ENCODE peak calls at places on chromosome 14, in ten cellular contexts. T is right lobe of liver, N is progenitor cell of endocrine pancreas, O is IMR-90, D is BE2C, R is mucosa of descending colon, C is foreskin fibroblast, L is brain microvascular endothelial cell, H is breast epithelium, W is AG09309. J is an unnamed sample.
A peak's percentile ranks its signal among the peaks of the same experiment; 100 is the strongest.

GRCh38 chr14:25518347-25518746 is 468.4 kb upstream of the STXBP6 start:
- DNase-seq in T (no peak), N (no peak), O (no peak), D (no peak), R (no peak), C (no peak), L (no peak), H (no peak), W (no peak), J (no peak)

GRCh38 chr14:74495356-74495755 is 1.8 kb downstream of the ISCA2 start:
- DNase-seq in T (no peak), N (no peak), O (no peak), D (no peak), R (no peak), C (no peak), L (no peak), H (no peak), W (no peak), J (no peak)

GRCh38 chr14:84493779-84494178 is 1036.2 kb upstream of the FLRT2 start:
- DNase-seq in T (no peak), N (no peak), O (no peak), D (no peak), R (no peak), C (no peak), L (peak; percentile 29), H (no peak), W (no peak), J (no peak)

GRCh38 chr14:54440870-54441868 is at the start of gene CNIH1:
- DNase-seq in T (peak; percentile 94), N (peak; percentile 95), O (peak; percentile 89), D (peak; percentile 94), R (peak; percentile 94), C (peak; percentile 88), L (peak; percentile 75), H (peak; percentile 91), W (peak; percentile 70), J (peak; percentile 97)

GRCh38 chr14:101933209-101933608 is 31.2 kb upstream of the DYNC1H1 start:
- DNase-seq in T (no peak), N (no peak), O (no peak), D (no peak), R (no peak), C (no peak), L (no peak), H (no peak), W (no peak), J (no peak)

GRCh38 chr14:81710232-81710845 is 176.7 kb upstream of the SEL1L start:
- DNase-seq in T (no peak), N (peak; percentile 16), O (peak; percentile 1), D (peak; percentile 28), R (no peak), C (no peak), L (no peak), H (no peak), W (no peak), J (no peak)

GRCh38 chr14:37890095-37890494 is 294.7 kb downstream of the TTC6 start:
- DNase-seq in T (no peak), N (no peak), O (no peak), D (no peak), R (no peak), C (no peak), L (no peak), H (no peak), W (no peak), J (no peak)

GRCh38 chr14:81797246-81797645 is 263.6 kb upstream of the SEL1L start:
- DNase-seq in T (no peak), N (no peak), O (no peak), D (no peak), R (no peak), C (no peak), L (no peak), H (no peak), W (no peak), J (no peak)

GRCh38 chr14:21055473-21056117 is 2.0 kb upstream of the RNASE8 start:
- DNase-seq in T (peak; percentile 89), N (no peak), O (no peak), D (no peak), R (no peak), C (no peak), L (no peak), H (no peak), W (no peak), J (no peak)

GRCh38 chr14:24237463-24237955 is 4.8 kb downstream of the GMPR2 start:
- DNase-seq in T (peak; percentile 11), N (no peak), O (no peak), D (no peak), R (no peak), C (peak; percentile 53), L (no peak), H (no peak), W (no peak), J (no peak)

GRCh38 chr14:50839048-50839447 is 8.1 kb upstream of the NIN start:
- DNase-seq in T (no peak), N (no peak), O (peak; percentile 46), D (no peak), R (no peak), C (no peak), L (peak; percentile 27), H (no peak), W (no peak), J (no peak)

DNA sequence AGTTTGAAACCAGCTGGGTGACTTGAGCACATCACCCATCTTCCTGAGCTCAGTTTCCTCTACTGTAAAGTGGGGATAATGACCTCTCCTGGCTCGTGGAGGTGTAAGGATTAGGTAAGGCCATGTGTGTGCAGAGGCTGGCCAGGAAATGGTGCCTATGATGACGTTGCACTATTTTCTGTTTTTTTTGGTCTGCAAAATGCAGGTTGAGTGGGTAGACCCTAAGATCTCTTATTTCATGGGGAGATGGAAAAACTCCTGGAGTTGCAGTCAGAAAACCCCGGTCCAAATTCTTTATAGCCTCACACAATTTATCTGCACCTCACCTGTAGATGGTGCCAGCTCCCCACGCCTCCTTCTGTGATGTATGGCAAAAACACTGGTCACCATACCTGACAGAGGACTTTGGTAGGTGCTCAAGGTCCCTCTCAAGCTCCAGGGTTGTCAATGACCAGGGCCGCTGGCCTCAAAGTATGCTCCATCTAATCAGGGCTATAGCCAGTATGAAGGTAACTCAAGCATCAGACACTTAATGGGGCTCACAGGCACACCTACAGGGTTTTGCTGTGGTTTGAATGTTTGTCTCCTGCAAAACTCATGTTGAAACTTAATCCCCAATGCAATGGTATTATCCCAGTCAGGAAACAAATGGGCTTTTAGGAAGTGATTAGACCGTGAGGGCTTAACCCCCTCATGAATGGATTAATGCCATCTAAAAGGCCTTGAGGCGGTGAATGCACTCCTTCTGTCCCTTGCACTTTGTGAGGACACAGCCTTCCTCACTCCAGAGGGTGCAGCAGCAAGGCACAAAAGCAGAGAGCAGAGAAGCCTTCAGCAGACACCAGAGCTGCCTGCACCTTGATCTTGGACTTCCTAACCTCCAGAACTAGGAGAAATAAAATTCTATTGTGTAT is 17.6 kb downstream of the C14orf132 start:
- DNase-seq in T (no peak), N (no peak), O (no peak), D (no peak), R (no peak), C (no peak), L (no peak), H (no peak), W (no peak), J (no peak)
- TF ChIP-seq CTCF in T (peak; percentile 51), N (no peak), O (no peak), D (peak; percentile 54), R (no peak), C (no peak), L (no peak), H (no peak), W (no peak), J (no peak)

DNA sequence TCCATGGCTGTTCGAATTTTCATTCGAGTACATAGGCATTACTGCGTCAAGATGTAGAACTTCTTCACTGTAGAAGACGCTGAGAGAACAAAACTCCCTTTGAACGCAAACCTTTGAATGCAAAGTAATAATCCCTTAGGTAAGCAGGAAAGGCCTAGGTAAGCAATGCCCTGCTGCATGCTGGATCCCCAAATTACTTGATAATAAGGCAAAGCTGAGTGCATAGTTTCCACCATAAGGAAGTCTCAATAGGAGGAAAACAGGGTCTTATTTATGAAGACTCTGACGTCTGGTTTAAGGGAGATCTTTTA is 10.0 kb upstream of the RTRAF start:
- DNase-seq in T (no peak), N (no peak), O (no peak), D (no peak), R (no peak), C (no peak), L (no peak), H (no peak), W (no peak), J (no peak)
- TF ChIP-seq CTCF in T (no peak), N (no peak), O (no peak), D (no peak), R (peak; percentile 4), C (no peak), L (no peak), H (no peak), W (no peak), J (peak; percentile 37)

DNA sequence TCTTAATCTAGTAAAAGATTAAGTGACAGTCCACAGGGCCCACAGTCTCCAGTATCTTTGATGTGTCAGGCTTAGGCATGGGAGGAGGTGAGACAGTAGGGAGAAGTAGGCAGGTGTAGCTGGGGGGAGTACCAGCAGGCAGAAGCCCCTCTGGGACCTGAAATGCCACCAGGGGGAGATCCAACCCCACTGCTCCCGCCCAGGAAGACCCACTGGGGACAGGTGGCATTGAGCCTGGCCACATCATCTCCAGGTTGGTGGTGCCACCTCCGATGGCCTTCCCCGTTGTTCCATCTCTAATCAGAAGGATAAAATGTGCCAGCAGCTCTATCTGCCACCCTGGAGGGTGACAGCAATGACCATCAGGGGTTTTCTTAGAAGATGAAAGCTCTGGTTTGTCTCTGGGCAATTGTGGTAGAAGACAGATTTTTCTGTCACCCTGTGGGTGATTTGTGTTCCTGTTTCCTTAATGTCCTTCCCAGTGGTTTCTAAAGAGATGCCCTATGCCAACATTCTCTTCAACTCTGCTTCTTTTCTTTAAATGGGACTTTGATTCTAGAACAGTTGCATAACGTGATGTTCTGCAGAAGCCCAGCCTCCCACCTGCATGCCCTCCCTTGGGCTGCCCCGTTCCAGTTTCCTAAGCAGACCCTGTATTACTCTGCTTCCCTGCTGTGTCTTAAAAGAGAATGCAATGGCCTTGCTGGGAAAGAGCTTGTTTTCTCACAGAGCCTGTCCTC is 12.3 kb upstream of the SERPINA12 start:
- DNase-seq in T (no peak), N (no peak), O (no peak), D (no peak), R (no peak), C (no peak), L (no peak), H (no peak), W (no peak), J (no peak)
- TF ChIP-seq CTCF in T (no peak), N (no peak), O (no peak), D (no peak), R (no peak), C (no peak), L (no peak), H (no peak), W (no peak), J (no peak)

DNA sequence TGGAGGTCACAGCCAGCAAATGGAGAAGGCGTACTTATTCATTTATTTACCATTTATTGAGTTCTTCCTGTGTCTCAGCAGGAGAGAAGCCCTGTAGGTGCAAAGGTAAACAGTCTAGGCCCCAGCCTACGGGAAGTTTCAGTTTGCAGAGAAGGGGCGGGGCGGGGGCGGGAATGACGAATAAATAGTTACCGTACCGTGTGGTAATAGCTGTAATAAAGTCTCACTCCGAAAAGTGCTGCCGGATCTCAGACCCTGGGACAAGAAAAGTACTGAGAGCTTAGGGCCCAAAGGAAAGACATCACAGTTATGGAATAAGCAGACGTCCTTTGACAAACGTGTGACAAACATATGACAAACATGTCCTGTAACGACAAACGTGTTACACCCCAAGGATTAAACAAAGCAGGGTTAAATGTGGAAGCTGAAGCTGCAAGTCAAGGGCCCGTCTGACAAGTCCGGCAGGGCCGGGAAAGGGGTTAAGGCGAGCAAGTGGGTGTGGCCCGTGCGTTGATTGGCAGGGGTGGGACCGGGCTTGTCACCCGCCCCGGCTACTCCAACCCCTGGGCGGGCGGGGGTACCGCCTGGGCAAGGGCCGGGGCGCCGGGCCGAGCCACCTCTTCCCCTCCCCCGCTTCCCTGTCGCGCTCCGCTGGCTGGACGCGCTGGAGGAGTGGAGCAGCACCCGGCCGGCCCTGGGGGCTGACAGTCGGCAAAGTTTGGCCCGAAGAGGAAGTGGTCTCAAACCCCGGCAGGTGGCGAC is at the start of gene LRP10:
- DNase-seq in T (peak; percentile 97), N (peak; percentile 85), O (peak; percentile 75), D (peak; percentile 87), R (peak; percentile 97), C (peak; percentile 86), L (peak; percentile 82), H (peak; percentile 94), W (no peak), J (peak; percentile 74)
- TF ChIP-seq CTCF in T (no peak), N (no peak), O (peak; percentile 2), D (no peak), R (no peak), C (no peak), L (no peak), H (no peak), W (no peak), J (no peak)

J was measured in natural killer cell.